ENCODE peak calls at places on chromosomes 13 and 19, in ten cellular contexts. L is cardiac muscle cell, K is thoracic aorta, Q is Caco-2, W is uterus, C is tibial nerve, U is lung, S is AG09319, M is nephron progenitor cell, I is omental fat pad. J is an unnamed sample.

GRCh38 chr13:77532983-77533382 is 2.5 kb upstream of the SCEL start:
- DNase-seq in C (no peak), L (no peak), K (no peak), U (no peak), M (no peak), W (no peak), S (no peak), Q (no peak), I (no peak), J (no peak)

GRCh38 chr13:31703780-31704179 is 35.5 kb upstream of the RXFP2 start:
- DNase-seq in K (no peak), U (no peak), S (no peak), W (no peak), C (no peak), L (no peak), I (no peak), Q (no peak), M (no peak), J (no peak)

GRCh38 chr19:38535212-38535611 is 82.5 kb downstream of the MAP4K1 start:
- DNase-seq in S (no peak), Q (no peak), C (no peak), U (no peak), M (no peak), K (no peak), W (no peak), I (no peak), L (no peak), J (no peak)

GRCh38 chr13:74555291-74556001 is 421.2 kb upstream of the KLF12 start:
- DNase-seq in I (no peak), Q (no peak), S (no peak), L (no peak), W (no peak), U (no peak), M (no peak), C (no peak), K (no peak), J (no peak)

GRCh38 chr19:3573162-3573857 is 566 bp downstream of the HMG20B start:
- DNase-seq in I (no peak), W (no peak), C (no peak), S (no peak), K (no peak), U (peak), Q (peak), L (no peak), M (peak), J (no peak)

GRCh38 chr13:77701305-77701704 is 3.8 kb downstream of the SLAIN1 start:
- DNase-seq in L (no peak), C (no peak), S (no peak), K (no peak), W (no peak), Q (no peak), U (no peak), I (no peak), M (no peak), J (no peak)

GRCh38 chr19:52099497-52100138 is 4.1 kb upstream of the ZNF841 start:
- DNase-seq in K (no peak), I (no peak), M (no peak), U (no peak), S (no peak), L (no peak), C (no peak), Q (no peak), W (no peak), J (no peak)

GRCh38 chr19:30209617-30210600 is 162.3 kb upstream of the ZNF536 start:
- DNase-seq in I (no peak), K (no peak), W (no peak), U (no peak), C (no peak), Q (no peak), M (no peak), L (no peak), S (no peak), J (no peak)

GRCh38 chr13:108700421-108701170 is 71.2 kb downstream of the MYO16 start:
- DNase-seq in W (no peak), C (no peak), U (no peak), S (peak), Q (no peak), L (no peak), K (no peak), M (no peak), I (no peak), J (no peak)

GRCh38 chr13:22114630-22115311 is 443.9 kb downstream of the FGF9 start:
- DNase-seq in L (peak), U (no peak), S (no peak), Q (no peak), K (no peak), M (peak), C (peak), I (no peak), W (no peak), J (no peak)

GRCh38 chr13:112582305-112582704 is 5.6 kb downstream of the TUBGCP3 start:
- DNase-seq in M (no peak), C (no peak), Q (no peak), U (no peak), S (no peak), L (no peak), K (no peak), W (no peak), I (no peak), J (no peak)

GRCh38 chr13:59099182-59099950 is 1064.4 kb downstream of the DIAPH3 start:
- DNase-seq in U (no peak), Q (no peak), S (no peak), W (no peak), I (no peak), M (no peak), L (no peak), K (no peak), C (no peak), J (no peak)

GRCh38 chr13:97749174-97749573 is 204.3 kb upstream of the IPO5 start:
- DNase-seq in C (no peak), L (peak), I (no peak), W (no peak), Q (peak), M (no peak), U (no peak), S (no peak), K (no peak), J (no peak)

GRCh38 chr19:53898680-53899341 is 10.3 kb upstream of the CACNG7 start:
- DNase-seq in M (peak), K (no peak), C (no peak), L (no peak), U (no peak), W (no peak), I (no peak), Q (no peak), S (no peak), J (no peak)

DNA sequence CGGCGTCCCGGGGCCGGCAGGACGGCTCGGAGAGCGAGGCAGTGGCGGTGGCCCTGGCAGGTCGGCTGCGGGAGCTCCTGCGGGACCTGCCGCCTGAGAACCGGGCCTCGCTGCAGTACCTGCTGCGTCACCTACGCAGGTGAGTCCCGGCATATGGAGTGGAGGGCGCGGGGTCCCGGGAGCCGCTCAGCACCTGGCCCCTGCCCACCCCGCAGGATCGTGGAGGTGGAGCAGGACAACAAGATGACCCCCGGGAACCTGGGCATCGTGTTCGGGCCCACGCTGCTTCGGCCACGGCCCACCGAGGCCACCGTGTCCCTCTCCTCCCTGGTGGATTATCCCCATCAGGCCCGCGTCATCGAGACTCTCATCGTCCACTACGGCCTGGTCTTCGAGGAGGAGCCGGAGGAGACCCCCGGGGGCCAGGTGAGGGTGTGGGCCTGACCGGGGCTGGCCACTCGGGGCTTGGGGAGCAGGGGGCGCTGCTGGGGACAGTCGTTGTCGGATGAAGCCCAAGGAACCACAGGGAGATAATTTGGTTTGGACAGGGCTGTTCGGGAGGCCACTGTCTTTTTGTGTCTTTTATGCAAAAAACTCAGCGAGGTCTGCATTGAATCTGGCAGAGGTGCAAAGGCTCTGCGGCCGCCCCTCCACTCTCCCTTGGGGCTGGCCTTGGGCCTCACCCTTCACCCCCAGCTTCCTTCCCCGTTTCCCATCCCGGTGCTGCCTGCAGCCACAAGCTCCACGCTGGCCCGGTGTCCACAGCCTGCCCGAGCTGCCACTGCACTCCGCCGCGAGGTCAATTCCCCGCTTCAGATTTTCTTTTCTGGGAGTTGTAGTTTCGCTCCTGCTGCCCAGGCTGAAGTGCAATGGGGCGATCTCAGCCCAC is 12.0 kb downstream of the POLR2E start:
- DNase-seq in M (no peak), K (no peak), S (no peak), Q (no peak), L (no peak), U (no peak), I (no peak), W (no peak), C (no peak), J (no peak)
- TF ChIP-seq CTCF in M (no peak), K (no peak), S (no peak), Q (no peak), L (no peak), U (no peak), I (no peak), W (no peak), C (no peak), J (no peak)

GRCh38 chr13:44306401-44307192 is 67.0 kb upstream of the SERP2 start:
- DNase-seq in Q (no peak), I (no peak), K (no peak), U (no peak), C (peak), S (peak), W (peak), M (peak), L (peak), J (no peak)
- TF ChIP-seq CTCF in Q (no peak), I (no peak), K (no peak), U (no peak), C (no peak), S (no peak), W (no peak), M (no peak), L (no peak), J (no peak)

GRCh38 chr13:30253830-30254229 is 53.5 kb downstream of the KATNAL1 start:
- DNase-seq in W (no peak), Q (no peak), K (no peak), S (no peak), C (no peak), I (no peak), M (no peak), L (no peak), U (no peak), J (no peak)

GRCh38 chr13:30255696-30256095 is 51.7 kb downstream of the KATNAL1 start:
- DNase-seq in U (no peak), Q (no peak), L (no peak), M (no peak), I (no peak), C (no peak), K (no peak), S (no peak), W (no peak), J (no peak)

GRCh38 chr13:30257433-30258099 is 49.8 kb downstream of the KATNAL1 start:
- DNase-seq in I (no peak), K (no peak), U (no peak), Q (no peak), W (no peak), C (no peak), L (no peak), M (peak), S (no peak), J (no peak)

GRCh38 chr13:30256713-30257432 is 50.5 kb downstream of the KATNAL1 start:
- DNase-seq in L (peak), C (no peak), Q (no peak), K (no peak), S (no peak), I (no peak), M (no peak), U (no peak), W (no peak), J (no peak)
- TF ChIP-seq CTCF in L (no peak), C (no peak), Q (peak), K (no peak), S (peak), I (no peak), M (no peak), U (no peak), W (peak), J (no peak)

GRCh38 chr13:86562876-86563275 is 763.7 kb upstream of the SLITRK6 start:
- DNase-seq in W (no peak), C (no peak), K (no peak), L (no peak), S (no peak), Q (no peak), U (no peak), I (no peak), M (no peak), J (no peak)

GRCh38 chr13:86563308-86563707 is 764.1 kb upstream of the SLITRK6 start:
- DNase-seq in C (no peak), U (no peak), K (no peak), I (no peak), L (peak), M (no peak), Q (no peak), W (no peak), S (no peak), J (no peak)

GRCh38 chr13:86569119-86569518 is 769.9 kb upstream of the SLITRK6 start:
- DNase-seq in W (no peak), K (no peak), M (no peak), Q (no peak), L (no peak), C (no peak), I (no peak), S (no peak), U (no peak), J (no peak)

GRCh38 chr13:86569974-86570373 is 770.8 kb upstream of the SLITRK6 start:
- DNase-seq in W (no peak), C (no peak), I (no peak), M (no peak), L (no peak), S (no peak), U (no peak), K (no peak), Q (no peak), J (no peak)

DNA sequence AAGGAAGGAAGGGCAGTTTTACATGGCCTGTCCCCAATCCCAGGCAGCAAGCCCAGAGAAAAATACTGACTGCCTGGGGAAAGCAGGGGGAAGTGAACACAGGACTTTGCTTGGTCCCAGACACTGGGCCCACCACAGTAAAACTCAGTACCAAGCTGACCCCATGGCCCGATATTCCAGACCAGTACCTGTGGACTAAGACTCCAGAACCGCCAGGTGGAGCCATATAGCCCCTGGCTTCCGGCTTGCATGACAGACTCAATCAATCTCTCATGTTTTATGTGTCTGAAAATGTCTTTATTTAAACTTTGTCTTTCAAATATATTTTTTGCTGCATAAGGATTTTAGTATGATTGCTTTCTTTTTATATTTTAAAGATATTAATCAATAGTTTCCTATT is 767.9 kb upstream of the SLITRK6 start:
- DNase-seq in U (no peak), W (no peak), L (no peak), I (no peak), K (no peak), M (peak), C (no peak), S (no peak), Q (peak), J (no peak)
- TF ChIP-seq CTCF in U (no peak), W (no peak), L (peak), I (no peak), K (no peak), M (peak), C (no peak), S (no peak), Q (peak), J (peak)

GRCh38 chr13:23427342-23428182 is 5.9 kb downstream of the SACS start:
- DNase-seq in S (peak), W (peak), I (no peak), M (no peak), Q (no peak), L (peak), C (no peak), K (peak), U (no peak), J (no peak)

GRCh38 chr13:23418776-23419683 is 14.5 kb downstream of the SACS start:
- DNase-seq in I (no peak), M (no peak), Q (no peak), K (no peak), S (no peak), U (no peak), L (no peak), W (no peak), C (no peak), J (no peak)

DNA sequence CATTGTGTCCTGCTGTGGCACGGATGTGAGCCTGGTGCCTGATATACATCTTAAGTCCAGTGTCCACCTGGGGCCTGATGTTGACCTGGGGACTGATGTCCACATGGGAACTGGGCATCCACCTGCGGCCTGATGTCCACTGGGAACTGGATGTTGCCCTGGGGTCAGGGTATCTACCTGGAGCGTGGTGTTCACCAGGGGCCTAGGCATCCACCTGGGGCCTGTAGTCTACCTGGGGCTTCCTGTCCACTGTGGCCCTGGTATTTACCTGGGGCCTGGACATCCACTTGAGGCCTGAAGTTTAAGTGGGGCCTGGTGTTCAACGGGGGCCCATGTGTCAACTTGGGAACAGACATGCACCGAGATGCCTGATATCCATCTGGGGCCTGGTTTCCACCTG is 11.9 kb downstream of the SACS start:
- DNase-seq in C (no peak), I (no peak), M (no peak), W (no peak), U (no peak), L (no peak), Q (no peak), S (no peak), K (no peak), J (no peak)
- TF ChIP-seq CTCF in C (no peak), I (no peak), M (no peak), W (no peak), U (no peak), L (no peak), Q (no peak), S (no peak), K (no peak), J (no peak)

J was measured in progenitor cell of endocrine pancreas.